ENCODE peak calls at places on chromosomes 16 and 17, in ten cellular contexts. One of them, this sample, is unnamed.
A peak's percentile ranks its signal among the peaks of the same experiment; 100 is the strongest.

GRCh38 chr16:85782476-85782875 is 16.9 kb downstream of the EMC8 start:
- DNase-seq in tibial artery: no peak
- DNase-seq in CD4-positive, CD25-positive, alpha-beta regulatory T cell: no peak
- DNase-seq in nephron progenitor cell: no peak
- DNase-seq in G401: no peak
- DNase-seq in NCI-H2171 treated with DMSO at 0.1 percent for 48 hours: no peak
- DNase-seq in memory B cell: no peak
- DNase-seq in tibial nerve: no peak
- DNase-seq in T-cell: no peak
- DNase-seq in CD8-positive, alpha-beta T cell: no peak
- DNase-seq in this sample: no peak

GRCh38 chr17:29005936-29006438 is at the start of gene SEZ6:
- DNase-seq in tibial artery: peak; percentile 38
- DNase-seq in CD4-positive, CD25-positive, alpha-beta regulatory T cell: peak; percentile 17
- DNase-seq in nephron progenitor cell: peak; percentile 97
- DNase-seq in G401: peak; percentile 86
- DNase-seq in NCI-H2171 treated with DMSO at 0.1 percent for 48 hours: peak; percentile 78
- DNase-seq in memory B cell: peak; percentile 53
- DNase-seq in tibial nerve: no peak
- DNase-seq in T-cell: peak; percentile 57
- DNase-seq in CD8-positive, alpha-beta T cell: peak; percentile 46
- DNase-seq in this sample: no peak

GRCh38 chr17:77475012-77475976 is 334.5 kb downstream of the SEC14L1 start:
- DNase-seq in tibial artery: no peak
- DNase-seq in CD4-positive, CD25-positive, alpha-beta regulatory T cell: peak; percentile 57
- DNase-seq in nephron progenitor cell: no peak
- DNase-seq in G401: no peak
- DNase-seq in NCI-H2171 treated with DMSO at 0.1 percent for 48 hours: no peak
- DNase-seq in memory B cell: no peak
- DNase-seq in tibial nerve: no peak
- DNase-seq in T-cell: peak; percentile 42
- DNase-seq in CD8-positive, alpha-beta T cell: peak; percentile 47
- DNase-seq in this sample: no peak

GRCh38 chr16:80285089-80285488 is 255.7 kb upstream of the DYNLRB2 start:
- DNase-seq in tibial artery: no peak
- DNase-seq in CD4-positive, CD25-positive, alpha-beta regulatory T cell: no peak
- DNase-seq in nephron progenitor cell: no peak
- DNase-seq in G401: no peak
- DNase-seq in NCI-H2171 treated with DMSO at 0.1 percent for 48 hours: no peak
- DNase-seq in memory B cell: no peak
- DNase-seq in tibial nerve: no peak
- DNase-seq in T-cell: no peak
- DNase-seq in CD8-positive, alpha-beta T cell: no peak
- DNase-seq in this sample: no peak

GRCh38 chr16:66742409-66742808 is 9.0 kb downstream of the DYNC1LI2 start:
- DNase-seq in tibial artery: no peak
- DNase-seq in CD4-positive, CD25-positive, alpha-beta regulatory T cell: no peak
- DNase-seq in nephron progenitor cell: no peak
- DNase-seq in G401: peak; percentile 22
- DNase-seq in NCI-H2171 treated with DMSO at 0.1 percent for 48 hours: no peak
- DNase-seq in memory B cell: no peak
- DNase-seq in tibial nerve: no peak
- DNase-seq in T-cell: no peak
- DNase-seq in CD8-positive, alpha-beta T cell: no peak
- DNase-seq in this sample: no peak

GRCh38 chr17:82204831-82205719 is 7.6 kb downstream of the CCDC57 start:
- DNase-seq in tibial artery: no peak
- DNase-seq in CD4-positive, CD25-positive, alpha-beta regulatory T cell: no peak
- DNase-seq in nephron progenitor cell: no peak
- DNase-seq in G401: no peak
- DNase-seq in NCI-H2171 treated with DMSO at 0.1 percent for 48 hours: peak; percentile 79
- DNase-seq in memory B cell: no peak
- DNase-seq in tibial nerve: no peak
- DNase-seq in T-cell: no peak
- DNase-seq in CD8-positive, alpha-beta T cell: no peak
- DNase-seq in this sample: no peak

GRCh38 chr16:79093554-79093967 is 507.0 kb downstream of the MAF start:
- DNase-seq in tibial artery: peak; percentile 45
- DNase-seq in CD4-positive, CD25-positive, alpha-beta regulatory T cell: no peak
- DNase-seq in nephron progenitor cell: no peak
- DNase-seq in G401: no peak
- DNase-seq in NCI-H2171 treated with DMSO at 0.1 percent for 48 hours: no peak
- DNase-seq in memory B cell: no peak
- DNase-seq in tibial nerve: no peak
- DNase-seq in T-cell: peak; percentile 7
- DNase-seq in CD8-positive, alpha-beta T cell: no peak
- DNase-seq in this sample: no peak

GRCh38 chr16:49874613-49875237 is 18.8 kb upstream of the ZNF423 start:
- DNase-seq in tibial artery: no peak
- DNase-seq in CD4-positive, CD25-positive, alpha-beta regulatory T cell: no peak
- DNase-seq in nephron progenitor cell: no peak
- DNase-seq in G401: no peak
- DNase-seq in NCI-H2171 treated with DMSO at 0.1 percent for 48 hours: no peak
- DNase-seq in memory B cell: no peak
- DNase-seq in tibial nerve: no peak
- DNase-seq in T-cell: no peak
- DNase-seq in CD8-positive, alpha-beta T cell: no peak
- DNase-seq in this sample: no peak

GRCh38 chr17:71765437-71765836 is 355.4 kb upstream of the SOX9 start:
- DNase-seq in tibial artery: no peak
- DNase-seq in CD4-positive, CD25-positive, alpha-beta regulatory T cell: no peak
- DNase-seq in nephron progenitor cell: peak; percentile 26
- DNase-seq in G401: no peak
- DNase-seq in NCI-H2171 treated with DMSO at 0.1 percent for 48 hours: no peak
- DNase-seq in memory B cell: no peak
- DNase-seq in tibial nerve: no peak
- DNase-seq in T-cell: no peak
- DNase-seq in CD8-positive, alpha-beta T cell: no peak
- DNase-seq in this sample: no peak

GRCh38 chr16:84501077-84501735 is 3.3 kb downstream of the MEAK7 start:
- DNase-seq in tibial artery: no peak
- DNase-seq in CD4-positive, CD25-positive, alpha-beta regulatory T cell: no peak
- DNase-seq in nephron progenitor cell: no peak
- DNase-seq in G401: no peak
- DNase-seq in NCI-H2171 treated with DMSO at 0.1 percent for 48 hours: no peak
- DNase-seq in memory B cell: no peak
- DNase-seq in tibial nerve: no peak
- DNase-seq in T-cell: no peak
- DNase-seq in CD8-positive, alpha-beta T cell: no peak
- DNase-seq in this sample: no peak

GRCh38 chr17:65190467-65191095 is 53.4 kb downstream of the RGS9 start:
- DNase-seq in tibial artery: no peak
- DNase-seq in CD4-positive, CD25-positive, alpha-beta regulatory T cell: no peak
- DNase-seq in nephron progenitor cell: no peak
- DNase-seq in G401: no peak
- DNase-seq in NCI-H2171 treated with DMSO at 0.1 percent for 48 hours: no peak
- DNase-seq in memory B cell: no peak
- DNase-seq in tibial nerve: no peak
- DNase-seq in T-cell: no peak
- DNase-seq in CD8-positive, alpha-beta T cell: no peak
- DNase-seq in this sample: no peak

GRCh38 chr17:41131979-41132378 is 8.0 kb upstream of the KRTAP4-12 start:
- DNase-seq in tibial artery: no peak
- DNase-seq in CD4-positive, CD25-positive, alpha-beta regulatory T cell: no peak
- DNase-seq in nephron progenitor cell: no peak
- DNase-seq in G401: no peak
- DNase-seq in NCI-H2171 treated with DMSO at 0.1 percent for 48 hours: no peak
- DNase-seq in memory B cell: no peak
- DNase-seq in tibial nerve: no peak
- DNase-seq in T-cell: no peak
- DNase-seq in CD8-positive, alpha-beta T cell: no peak
- DNase-seq in this sample: no peak

GRCh38 chr17:40437095-40437732 is 6.0 kb upstream of the IGFBP4 start:
- DNase-seq in tibial artery: no peak
- DNase-seq in CD4-positive, CD25-positive, alpha-beta regulatory T cell: no peak
- DNase-seq in nephron progenitor cell: no peak
- DNase-seq in G401: no peak
- DNase-seq in NCI-H2171 treated with DMSO at 0.1 percent for 48 hours: no peak
- DNase-seq in memory B cell: no peak
- DNase-seq in tibial nerve: no peak
- DNase-seq in T-cell: no peak
- DNase-seq in CD8-positive, alpha-beta T cell: no peak
- DNase-seq in this sample: no peak

GRCh38 chr17:1322469-1322868 is 43.0 kb downstream of the TRARG1 start:
- DNase-seq in tibial artery: no peak
- DNase-seq in CD4-positive, CD25-positive, alpha-beta regulatory T cell: no peak
- DNase-seq in nephron progenitor cell: no peak
- DNase-seq in G401: no peak
- DNase-seq in NCI-H2171 treated with DMSO at 0.1 percent for 48 hours: no peak
- DNase-seq in memory B cell: no peak
- DNase-seq in tibial nerve: no peak
- DNase-seq in T-cell: no peak
- DNase-seq in CD8-positive, alpha-beta T cell: no peak
- DNase-seq in this sample: no peak

GRCh38 chr17:68851875-68852274 is 103.3 kb downstream of the ABCA8 start:
- DNase-seq in tibial artery: no peak
- DNase-seq in CD4-positive, CD25-positive, alpha-beta regulatory T cell: no peak
- DNase-seq in nephron progenitor cell: no peak
- DNase-seq in G401: no peak
- DNase-seq in NCI-H2171 treated with DMSO at 0.1 percent for 48 hours: no peak
- DNase-seq in memory B cell: no peak
- DNase-seq in tibial nerve: no peak
- DNase-seq in T-cell: no peak
- DNase-seq in CD8-positive, alpha-beta T cell: no peak
- DNase-seq in this sample: no peak

GRCh38 chr17:62995377-62995885 is 29.4 kb downstream of the TANC2 start:
- DNase-seq in tibial artery: no peak
- DNase-seq in CD4-positive, CD25-positive, alpha-beta regulatory T cell: no peak
- DNase-seq in nephron progenitor cell: peak; percentile 13
- DNase-seq in G401: peak; percentile 17
- DNase-seq in NCI-H2171 treated with DMSO at 0.1 percent for 48 hours: peak; percentile 7
- DNase-seq in memory B cell: no peak
- DNase-seq in tibial nerve: no peak
- DNase-seq in T-cell: no peak
- DNase-seq in CD8-positive, alpha-beta T cell: no peak
- DNase-seq in this sample: no peak

GRCh38 chr16:10597184-10597583 is 16.8 kb upstream of the EMP2 start:
- DNase-seq in tibial artery: no peak
- DNase-seq in CD4-positive, CD25-positive, alpha-beta regulatory T cell: no peak
- DNase-seq in nephron progenitor cell: no peak
- DNase-seq in G401: no peak
- DNase-seq in NCI-H2171 treated with DMSO at 0.1 percent for 48 hours: no peak
- DNase-seq in memory B cell: no peak
- DNase-seq in tibial nerve: no peak
- DNase-seq in T-cell: no peak
- DNase-seq in CD8-positive, alpha-beta T cell: no peak
- DNase-seq in this sample: no peak

GRCh38 chr17:20935740-20936139 is 107.1 kb downstream of the USP22 start:
- DNase-seq in tibial artery: no peak
- DNase-seq in CD4-positive, CD25-positive, alpha-beta regulatory T cell: no peak
- DNase-seq in nephron progenitor cell: no peak
- DNase-seq in G401: no peak
- DNase-seq in NCI-H2171 treated with DMSO at 0.1 percent for 48 hours: no peak
- DNase-seq in memory B cell: no peak
- DNase-seq in tibial nerve: no peak
- DNase-seq in T-cell: no peak
- DNase-seq in CD8-positive, alpha-beta T cell: no peak
- DNase-seq in this sample: no peak

GRCh38 chr17:66963521-66964082 is 905 bp upstream of the CACNG4 start:
- DNase-seq in tibial artery: no peak
- DNase-seq in CD4-positive, CD25-positive, alpha-beta regulatory T cell: no peak
- DNase-seq in nephron progenitor cell: peak; percentile 33
- DNase-seq in G401: no peak
- DNase-seq in NCI-H2171 treated with DMSO at 0.1 percent for 48 hours: no peak
- DNase-seq in memory B cell: no peak
- DNase-seq in tibial nerve: no peak
- DNase-seq in T-cell: no peak
- DNase-seq in CD8-positive, alpha-beta T cell: no peak
- DNase-seq in this sample: no peak

GRCh38 chr17:79023886-79024771 is at the start of gene C1QTNF1:
- DNase-seq in tibial artery: peak; percentile 69
- DNase-seq in CD4-positive, CD25-positive, alpha-beta regulatory T cell: no peak
- DNase-seq in nephron progenitor cell: peak; percentile 75
- DNase-seq in G401: no peak
- DNase-seq in NCI-H2171 treated with DMSO at 0.1 percent for 48 hours: peak; percentile 38
- DNase-seq in memory B cell: peak; percentile 37
- DNase-seq in tibial nerve: peak; percentile 18
- DNase-seq in T-cell: no peak
- DNase-seq in CD8-positive, alpha-beta T cell: no peak
- DNase-seq in this sample: peak; percentile 77

GRCh38 chr17:10698116-10698818 is 873 bp downstream of the ADPRM start:
- DNase-seq in tibial artery: peak; percentile 33
- DNase-seq in CD4-positive, CD25-positive, alpha-beta regulatory T cell: no peak
- DNase-seq in nephron progenitor cell: no peak
- DNase-seq in G401: peak; percentile 9
- DNase-seq in NCI-H2171 treated with DMSO at 0.1 percent for 48 hours: peak; percentile 23
- DNase-seq in memory B cell: no peak
- DNase-seq in tibial nerve: no peak
- DNase-seq in T-cell: no peak
- DNase-seq in CD8-positive, alpha-beta T cell: no peak
- DNase-seq in this sample: no peak

GRCh38 chr16:49330562-49331201 is 42.9 kb upstream of the C16orf78 start:
- DNase-seq in tibial artery: no peak
- DNase-seq in CD4-positive, CD25-positive, alpha-beta regulatory T cell: no peak
- DNase-seq in nephron progenitor cell: no peak
- DNase-seq in G401: peak; percentile 95
- DNase-seq in NCI-H2171 treated with DMSO at 0.1 percent for 48 hours: peak; percentile 2
- DNase-seq in memory B cell: no peak
- DNase-seq in tibial nerve: no peak
- DNase-seq in T-cell: no peak
- DNase-seq in CD8-positive, alpha-beta T cell: no peak
- DNase-seq in this sample: no peak

GRCh38 chr17:65684631-65685030 is 123.2 kb upstream of the AXIN2 start:
- DNase-seq in tibial artery: no peak
- DNase-seq in CD4-positive, CD25-positive, alpha-beta regulatory T cell: no peak
- DNase-seq in nephron progenitor cell: no peak
- DNase-seq in G401: no peak
- DNase-seq in NCI-H2171 treated with DMSO at 0.1 percent for 48 hours: peak; percentile 47
- DNase-seq in memory B cell: no peak
- DNase-seq in tibial nerve: no peak
- DNase-seq in T-cell: no peak
- DNase-seq in CD8-positive, alpha-beta T cell: no peak
- DNase-seq in this sample: no peak

GRCh38 chr17:66945451-66945850 is 19.1 kb upstream of the CACNG4 start:
- DNase-seq in tibial artery: no peak
- DNase-seq in CD4-positive, CD25-positive, alpha-beta regulatory T cell: no peak
- DNase-seq in nephron progenitor cell: no peak
- DNase-seq in G401: no peak
- DNase-seq in NCI-H2171 treated with DMSO at 0.1 percent for 48 hours: no peak
- DNase-seq in memory B cell: no peak
- DNase-seq in tibial nerve: no peak
- DNase-seq in T-cell: no peak
- DNase-seq in CD8-positive, alpha-beta T cell: no peak
- DNase-seq in this sample: no peak

GRCh38 chr17:2954898-2955445 is 108.4 kb downstream of the OR1D5 start:
- DNase-seq in tibial artery: no peak
- DNase-seq in CD4-positive, CD25-positive, alpha-beta regulatory T cell: no peak
- DNase-seq in nephron progenitor cell: no peak
- DNase-seq in G401: no peak
- DNase-seq in NCI-H2171 treated with DMSO at 0.1 percent for 48 hours: no peak
- DNase-seq in memory B cell: no peak
- DNase-seq in tibial nerve: no peak
- DNase-seq in T-cell: no peak
- DNase-seq in CD8-positive, alpha-beta T cell: no peak
- DNase-seq in this sample: no peak

GRCh38 chr16:17395849-17396480 is 74.8 kb downstream of the XYLT1 start:
- DNase-seq in tibial artery: peak; percentile 53
- DNase-seq in CD4-positive, CD25-positive, alpha-beta regulatory T cell: no peak
- DNase-seq in nephron progenitor cell: no peak
- DNase-seq in G401: no peak
- DNase-seq in NCI-H2171 treated with DMSO at 0.1 percent for 48 hours: no peak
- DNase-seq in memory B cell: no peak
- DNase-seq in tibial nerve: no peak
- DNase-seq in T-cell: no peak
- DNase-seq in CD8-positive, alpha-beta T cell: no peak
- DNase-seq in this sample: no peak

GRCh38 chr17:80539022-80539421 is 5.6 kb upstream of the RPTOR start:
- DNase-seq in tibial artery: no peak
- DNase-seq in CD4-positive, CD25-positive, alpha-beta regulatory T cell: no peak
- DNase-seq in nephron progenitor cell: no peak
- DNase-seq in G401: no peak
- DNase-seq in NCI-H2171 treated with DMSO at 0.1 percent for 48 hours: no peak
- DNase-seq in memory B cell: no peak
- DNase-seq in tibial nerve: no peak
- DNase-seq in T-cell: peak; percentile 3
- DNase-seq in CD8-positive, alpha-beta T cell: no peak
- DNase-seq in this sample: no peak

GRCh38 chr17:78986048-78986648 is 6.4 kb upstream of the LGALS3BP start:
- DNase-seq in tibial artery: no peak
- DNase-seq in CD4-positive, CD25-positive, alpha-beta regulatory T cell: no peak
- DNase-seq in nephron progenitor cell: no peak
- DNase-seq in G401: no peak
- DNase-seq in NCI-H2171 treated with DMSO at 0.1 percent for 48 hours: no peak
- DNase-seq in memory B cell: no peak
- DNase-seq in tibial nerve: no peak
- DNase-seq in T-cell: no peak
- DNase-seq in CD8-positive, alpha-beta T cell: no peak
- DNase-seq in this sample: no peak